ENCODE peak calls at places on chromosomes 5 and 9, in seven cellular contexts. G is SW 1271; T is cardiac muscle cell; X is SK-N-MC; C is activated CD4-positive, CD25-positive, alpha-beta regulatory T cell; P is stromal cell of bone marrow; Q is NCI-H345. V is an unnamed sample.

GRCh38 chr5:112757468-112758208 is 20.0 kb downstream of the APC start:
- DNase-seq in P (peak), G (peak), C (no peak), Q (peak), X (peak), T (peak), V (no peak)

GRCh38 chr5:173864126-173865075 is 23.7 kb upstream of the CPEB4 start:
- DNase-seq in Q (no peak), T (no peak), C (no peak), P (no peak), X (no peak), G (no peak), V (no peak)

GRCh38 chr9:68610016-68610415 is 69.3 kb upstream of the TMEM252 start:
- DNase-seq in Q (no peak), T (no peak), C (no peak), P (no peak), X (no peak), G (no peak), V (no peak)

GRCh38 chr5:36728697-36729543 is 122.5 kb downstream of the SLC1A3 start:
- DNase-seq in Q (peak), X (peak), C (no peak), T (peak), P (peak), G (peak), V (peak)

GRCh38 chr9:79154806-79155205 is 417.0 kb upstream of the TLE4 start:
- DNase-seq in P (no peak), T (peak), G (no peak), Q (no peak), X (no peak), C (no peak), V (no peak)

GRCh38 chr5:143707797-143708196 is 104.2 kb upstream of the HMHB1 start:
- DNase-seq in G (no peak), P (no peak), Q (no peak), T (peak), X (no peak), C (no peak), V (peak)

GRCh38 chr5:15384581-15384980 is 115.4 kb upstream of the FBXL7 start:
- DNase-seq in C (no peak), P (no peak), Q (no peak), X (no peak), T (no peak), G (no peak), V (no peak)

GRCh38 chr9:31089822-31090221 is 1294.6 kb upstream of the ACO1 start:
- DNase-seq in P (peak), C (no peak), T (peak), Q (no peak), X (no peak), G (no peak), V (no peak)

GRCh38 chr9:98333703-98334582 is 78.5 kb upstream of the TBC1D2 start:
- DNase-seq in G (peak), C (no peak), P (peak), T (peak), X (no peak), Q (no peak), V (peak)

GRCh38 chr5:80181618-80182211 is 74.1 kb downstream of the SERINC5 start:
- DNase-seq in G (no peak), T (peak), Q (peak), P (no peak), X (no peak), C (no peak), V (no peak)

GRCh38 chr9:106077731-106078130 is 383.4 kb downstream of the TMEM38B start:
- DNase-seq in X (no peak), P (no peak), C (no peak), T (no peak), Q (no peak), G (no peak), V (no peak)

GRCh38 chr9:124280176-124280691 is 22.5 kb downstream of the NEK6 start:
- DNase-seq in G (no peak), T (peak), C (no peak), P (peak), X (no peak), Q (no peak), V (peak)

GRCh38 chr9:21778300-21778699 is 24.1 kb upstream of the MTAP start:
- DNase-seq in C (no peak), X (no peak), T (peak), Q (no peak), P (no peak), G (no peak), V (peak)

GRCh38 chr9:33331411-33331891 is 41.1 kb downstream of the NFX1 start:
- DNase-seq in T (no peak), X (no peak), C (no peak), P (no peak), G (no peak), Q (no peak), V (no peak)

GRCh38 chr5:163193886-163194285 is 243.5 kb upstream of the CCNG1 start:
- DNase-seq in X (no peak), Q (no peak), C (no peak), P (no peak), G (no peak), T (no peak), V (no peak)

GRCh38 chr9:105132576-105132975 is 111.9 kb upstream of the SLC44A1 start:
- DNase-seq in C (no peak), T (peak), Q (no peak), X (no peak), G (peak), P (peak), V (peak)

GRCh38 chr9:135302329-135303279 is 177.0 kb upstream of the PPP1R26 start:
- DNase-seq in G (no peak), T (no peak), P (no peak), Q (no peak), C (no peak), X (no peak), V (no peak)

GRCh38 chr5:56640763-56641406 is 174.5 kb upstream of the MAP3K1 start:
- DNase-seq in T (no peak), G (no peak), X (no peak), C (no peak), P (no peak), Q (no peak), V (no peak)

GRCh38 chr9:3954228-3954949 is 345.5 kb downstream of the GLIS3 start:
- DNase-seq in P (no peak), T (no peak), X (no peak), C (no peak), Q (no peak), G (no peak), V (no peak)

GRCh38 chr9:126108240-126108639 is 218.4 kb upstream of the MVB12B start:
- DNase-seq in P (no peak), X (no peak), T (peak), C (no peak), Q (no peak), G (no peak), V (no peak)

GRCh38 chr9:81416476-81417298 is 272.7 kb downstream of the TLE1 start:
- DNase-seq in Q (no peak), C (no peak), T (no peak), G (no peak), X (no peak), P (no peak), V (peak)

GRCh38 chr9:99296375-99296951 is 74.4 kb downstream of the SEC61B start:
- DNase-seq in C (no peak), P (no peak), T (peak), X (no peak), G (no peak), Q (no peak), V (no peak)

GRCh38 chr5:144004751-144005150 is 165.7 kb downstream of the YIPF5 start:
- DNase-seq in G (no peak), X (no peak), Q (no peak), T (no peak), P (no peak), C (no peak), V (no peak)

GRCh38 chr9:138042640-138043039 is 165.1 kb downstream of the CACNA1B start:
- DNase-seq in X (no peak), Q (no peak), G (no peak), T (no peak), P (no peak), C (no peak), V (no peak)

GRCh38 chr5:157130933-157131332 is 11.7 kb downstream of the MED7 start:
- DNase-seq in Q (peak), T (no peak), P (no peak), G (no peak), X (no peak), C (no peak), V (no peak)

GRCh38 chr9:91694081-91694870 is 255.8 kb downstream of the ROR2 start:
- DNase-seq in G (no peak), P (no peak), X (no peak), C (no peak), T (no peak), Q (peak), V (no peak)

GRCh38 chr9:78697653-78698052 is 400.7 kb downstream of the PSAT1 start:
- DNase-seq in G (no peak), C (no peak), P (no peak), Q (no peak), T (no peak), X (no peak), V (no peak)

GRCh38 chr9:35470894-35471293 is 19.0 kb upstream of the RUSC2 start:
- DNase-seq in X (no peak), C (no peak), G (no peak), Q (no peak), P (peak), T (peak), V (peak)

GRCh38 chr5:131634666-131634995 is 398 bp downstream of the RAPGEF6 start:
- DNase-seq in P (no peak), T (peak), X (no peak), G (no peak), C (peak), Q (peak), V (no peak)

GRCh38 chr5:10471672-10472071 is 30.0 kb downstream of the ROPN1L start:
- DNase-seq in X (no peak), C (no peak), P (no peak), Q (no peak), T (no peak), G (no peak), V (no peak)

GRCh38 chr9:81427870-81428269 is 261.5 kb downstream of the TLE1 start:
- DNase-seq in T (no peak), C (no peak), P (no peak), X (no peak), Q (no peak), G (no peak), V (no peak)

GRCh38 chr5:149834246-149834855 is 104.2 kb downstream of the PPARGC1B start:
- DNase-seq in C (peak), T (peak), G (peak), Q (peak), P (peak), X (peak), V (no peak)

GRCh38 chr5:32096891-32097592 is 77.1 kb downstream of the GOLPH3 start:
- DNase-seq in X (no peak), T (peak), G (no peak), P (no peak), Q (no peak), C (no peak), V (no peak)

GRCh38 chr5:135834639-135835529 is at the start of gene SLC25A48:
- DNase-seq in P (no peak), Q (peak), T (peak), X (no peak), G (peak), C (no peak), V (no peak)

GRCh38 chr5:9869616-9870288 is 239.6 kb upstream of the TAS2R1 start:
- DNase-seq in C (no peak), T (peak), P (no peak), X (no peak), G (no peak), Q (no peak), V (peak)

GRCh38 chr5:151905639-151906038 is 19.0 kb downstream of the GLRA1 start:
- DNase-seq in X (no peak), C (no peak), T (no peak), Q (no peak), G (no peak), P (no peak), V (no peak)

GRCh38 chr5:72509401-72509800 is 2.2 kb upstream of the ZNF366 start:
- DNase-seq in C (no peak), P (no peak), T (no peak), G (no peak), X (no peak), Q (no peak), V (no peak)

GRCh38 chr9:137742698-137743097 is 123.9 kb downstream of the EHMT1 start:
- DNase-seq in G (no peak), Q (no peak), C (no peak), X (no peak), P (no peak), T (peak), V (no peak)